ENCODE peak calls at places on chromosome 20, in six cellular contexts. Y is upper lobe of left lung, H is H1, V is stomach, D is transverse colon, Q is SK-N-SH. M is an unnamed sample. For H3K9me3, the result is how much of the 10 kb centered on the place peaks cover.

GRCh38 chr20:46482864-46483263 is 30.5 kb downstream of the ZNF334 start:
- DNase-seq in Y (no peak), H (no peak), V (no peak), D (no peak), Q (no peak), M (no peak)

GRCh38 chr20:35465976-35466375 is 10.6 kb downstream of the CEP250 start:
- DNase-seq in Y (no peak), H (no peak), V (no peak), D (no peak), Q (no peak), M (no peak)

GRCh38 chr20:45283529-45284065 is 23.0 kb upstream of the RBPJL start:
- DNase-seq in Y (no peak), H (no peak), V (no peak), D (no peak), Q (no peak), M (no peak)

GRCh38 chr20:19932170-19932667 is 84.9 kb upstream of the NAA20 start:
- DNase-seq in Y (peak), H (no peak), V (no peak), D (no peak), Q (peak), M (no peak)

GRCh38 chr20:45450097-45450818 is 19.3 kb upstream of the WFDC2 start:
- DNase-seq in Y (peak), H (no peak), V (no peak), D (peak), Q (peak), M (no peak)

GRCh38 chr20:5070570-5070969 is 49.2 kb downstream of the PCNA start:
- DNase-seq in Y (no peak), H (no peak), V (no peak), D (no peak), Q (no peak), M (no peak)

GRCh38 chr20:51365670-51366069 is 176.8 kb downstream of the NFATC2 start:
- DNase-seq in Y (no peak), H (no peak), V (no peak), D (no peak), Q (no peak), M (no peak)

GRCh38 chr20:45042978-45043377 is 57.9 kb downstream of the KCNS1 start:
- DNase-seq in Y (no peak), H (no peak), V (no peak), D (no peak), Q (no peak), M (no peak)

GRCh38 chr20:237918-238317 is 10.9 kb downstream of the DEFB129 start:
- DNase-seq in Y (no peak), H (no peak), V (no peak), D (no peak), Q (no peak), M (no peak)

GRCh38 chr20:45959126-45959525 is 12.9 kb downstream of the ZNF335 start:
- DNase-seq in Y (no peak), H (no peak), V (no peak), D (no peak), Q (no peak), M (no peak)

GRCh38 chr20:46835418-46835817 is 59.2 kb upstream of the EYA2 start:
- DNase-seq in Y (no peak), H (no peak), V (no peak), D (no peak), Q (no peak), M (no peak)

GRCh38 chr20:59452856-59453255 is 151.5 kb upstream of the PHACTR3 start:
- DNase-seq in Y (no peak), H (no peak), V (no peak), D (no peak), Q (no peak), M (no peak)

GRCh38 chr20:14193885-14194284 is 143.5 kb downstream of the FLRT3 start:
- DNase-seq in Y (no peak), H (no peak), V (no peak), D (no peak), Q (no peak), M (no peak)
- TF ChIP-seq POLR2AphosphoS5 in Y (no peak), H (no peak), V (no peak), D (no peak), Q (no peak), M (no peak)

DNA sequence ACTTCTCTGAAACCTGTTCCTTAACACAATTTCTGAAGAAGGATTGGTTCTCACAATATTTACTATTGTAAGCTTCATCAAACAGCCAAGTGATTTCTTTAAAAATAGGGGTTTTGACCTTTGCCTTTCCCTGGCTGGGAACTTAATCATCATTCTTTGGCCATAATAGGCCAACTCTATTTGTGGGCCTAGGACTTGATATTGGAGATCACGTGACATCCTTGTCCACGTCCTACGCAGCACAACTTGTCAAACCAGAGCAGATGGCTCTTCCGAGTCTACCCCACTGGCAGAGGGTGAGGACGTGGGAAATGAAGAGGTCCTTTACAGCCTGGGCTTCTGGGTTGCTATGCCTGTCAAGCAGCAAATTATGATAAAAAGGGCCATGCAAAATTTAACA is 1030.6 kb downstream of the KIF16B start:
- DNase-seq in Y (no peak), H (no peak), V (no peak), D (no peak), Q (no peak), M (no peak)
- TF ChIP-seq CTCF in Y (no peak), H (no peak), V (no peak), D (no peak), Q (no peak), M (no peak)

GRCh38 chr20:29298759-29299613 is 1958.5 kb upstream of the DEFB115 start:
- DNase-seq in Y (no peak), H (no peak), V (no peak), D (no peak), Q (no peak), M (peak)

GRCh38 chr20:29301624-29302259 is 1955.7 kb upstream of the DEFB115 start:
- DNase-seq in Y (no peak), H (no peak), V (no peak), D (no peak), Q (no peak), M (peak)

GRCh38 chr20:29300579-29301551 is 1956.6 kb upstream of the DEFB115 start:
- DNase-seq in Y (no peak), H (no peak), V (no peak), D (no peak), Q (no peak), M (peak)

GRCh38 chr20:29299811-29300578 is 1957.5 kb upstream of the DEFB115 start:
- DNase-seq in Y (no peak), H (no peak), V (no peak), D (no peak), Q (no peak), M (peak)

GRCh38 chr20:29302979-29303644 is 1954.4 kb upstream of the DEFB115 start:
- DNase-seq in Y (no peak), H (no peak), V (no peak), D (no peak), Q (no peak), M (peak)
- H3K9me3 ChIP-seq in Y (under half), H (half or more), V (half or more), D (under half), Q (under half), M (under half)

GRCh38 chr20:23350855-23351838 is 556 bp downstream of the NXT1 start:
- DNase-seq in Y (peak), H (no peak), V (peak), D (peak), Q (peak), M (no peak)
- TF ChIP-seq POLR2AphosphoS5 in Y (peak), H (no peak), V (peak), D (no peak), Q (no peak), M (no peak)

GRCh38 chr20:39676857-39677351 is 714.8 kb downstream of the DHX35 start:
- DNase-seq in Y (no peak), H (no peak), V (no peak), D (peak), Q (no peak), M (no peak)
- TF ChIP-seq CTCF in Y (no peak), H (peak), V (no peak), D (peak), Q (peak), M (no peak)

DNA sequence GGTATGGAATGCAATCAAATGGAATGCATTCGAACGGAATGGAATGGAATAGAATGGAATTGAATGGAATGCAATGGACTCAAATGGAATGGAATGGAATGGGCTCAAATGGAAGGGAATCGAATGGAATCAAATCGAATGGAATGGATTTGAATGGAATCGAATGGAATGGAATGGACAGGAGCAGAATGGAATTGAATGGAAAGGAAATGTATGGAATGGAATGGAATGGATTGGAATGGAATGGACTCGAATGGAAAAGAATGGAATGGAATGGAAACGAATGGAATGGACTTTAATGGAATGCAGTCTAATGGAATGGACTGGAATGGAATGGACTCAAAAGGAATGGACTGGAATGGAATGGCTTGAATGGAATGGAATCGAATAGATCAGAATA is 18.3 kb upstream of the DEFB115 start:
- DNase-seq in Y (no peak), H (no peak), V (no peak), D (no peak), Q (no peak), M (no peak)
- H3K9me3 ChIP-seq in Y (under half), H (under half), V (half or more), D (under half), Q (under half), M (half or more)

DNA sequence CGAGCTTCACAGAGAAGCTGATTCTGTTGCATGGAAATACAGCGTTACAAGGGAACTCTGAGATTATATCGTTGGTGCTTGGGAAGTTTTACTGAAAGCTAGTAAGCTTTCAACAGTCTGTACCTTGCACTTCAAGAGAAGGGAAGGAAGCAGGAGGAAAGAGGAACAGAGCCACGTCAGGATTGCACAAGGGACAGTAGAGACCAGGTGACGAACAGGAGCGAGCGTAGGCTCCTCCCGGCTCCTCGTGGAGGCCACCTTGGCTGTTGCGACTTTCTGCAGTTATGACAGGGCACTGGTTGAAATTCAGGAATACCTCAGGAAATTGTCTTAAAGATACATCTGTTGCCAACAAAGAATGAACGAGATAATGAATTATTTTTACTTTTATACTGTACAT is 18.8 kb downstream of the RTF2 start:
- DNase-seq in Y (peak), H (no peak), V (no peak), D (no peak), Q (no peak), M (no peak)
- TF ChIP-seq POLR2AphosphoS5 in Y (peak), H (no peak), V (no peak), D (no peak), Q (no peak), M (no peak)

GRCh38 chr20:50317644-50318043 is 127.0 kb downstream of the CEBPB start:
- DNase-seq in Y (no peak), H (no peak), V (no peak), D (peak), Q (no peak), M (no peak)
- TF ChIP-seq CTCF in Y (no peak), H (no peak), V (no peak), D (no peak), Q (no peak), M (no peak)

GRCh38 chr20:56323656-56324055 is 35.1 kb upstream of the FAM210B start:
- DNase-seq in Y (no peak), H (no peak), V (no peak), D (no peak), Q (no peak), M (no peak)
- H3K9me3 ChIP-seq in Y (under half), H (half or more), V (under half), D (under half), Q (under half), M (under half)